ENCODE peak calls at places on chromosomes 3 and 15, in ten cellular contexts. T, N, O, B, V, K, L, D, I and G are unnamed samples.

GRCh38 chr3:180421221-180421620 is 180.7 kb upstream of the TTC14 start:
- DNase-seq in T (no peak), N (no peak), O (no peak), B (no peak), V (peak), K (no peak), L (no peak), D (no peak), I (no peak), G (no peak)

GRCh38 chr3:116288480-116288879 is 156.8 kb downstream of the LSAMP start:
- DNase-seq in T (no peak), N (peak), O (no peak), B (no peak), V (no peak), K (no peak), L (peak), D (no peak), I (no peak), G (no peak)

GRCh38 chr3:51706021-51706485 is 815 bp upstream of the GRM2 start:
- DNase-seq in T (no peak), N (no peak), O (no peak), B (no peak), V (no peak), K (no peak), L (no peak), D (peak), I (peak), G (no peak)

GRCh38 chr3:63945558-63946096 is 33.4 kb upstream of the SCAANT1 start:
- DNase-seq in T (no peak), N (peak), O (no peak), B (no peak), V (no peak), K (no peak), L (no peak), D (no peak), I (no peak), G (no peak)

GRCh38 chr3:160412477-160412876 is 13.0 kb downstream of the SMC4 start:
- DNase-seq in T (no peak), N (no peak), O (no peak), B (no peak), V (no peak), K (no peak), L (no peak), D (no peak), I (no peak), G (no peak)

GRCh38 chr15:53811530-53811929 is 52.1 kb upstream of the WDR72 start:
- DNase-seq in T (no peak), N (no peak), O (no peak), B (no peak), V (no peak), K (no peak), L (no peak), D (no peak), I (no peak), G (no peak)

GRCh38 chr3:6287063-6287462 is 573.9 kb upstream of the GRM7 start:
- DNase-seq in T (no peak), N (peak), O (no peak), B (no peak), V (no peak), K (no peak), L (no peak), D (no peak), I (no peak), G (no peak)

GRCh38 chr15:69576948-69577351 is 124.3 kb downstream of the RPLP1 start:
- DNase-seq in T (no peak), N (no peak), O (no peak), B (no peak), V (no peak), K (no peak), L (no peak), D (no peak), I (no peak), G (no peak)

GRCh38 chr3:173465898-173466678 is 68.5 kb downstream of the NLGN1 start:
- DNase-seq in T (no peak), N (no peak), O (no peak), B (no peak), V (no peak), K (no peak), L (no peak), D (no peak), I (no peak), G (no peak)

GRCh38 chr15:66741646-66742045 is 39.6 kb downstream of the SMAD6 start:
- DNase-seq in T (no peak), N (no peak), O (peak), B (no peak), V (no peak), K (no peak), L (no peak), D (no peak), I (no peak), G (no peak)

GRCh38 chr15:66742286-66742685 is 40.2 kb downstream of the SMAD6 start:
- DNase-seq in T (no peak), N (no peak), O (peak), B (no peak), V (no peak), K (no peak), L (no peak), D (no peak), I (no peak), G (no peak)

GRCh38 chr15:66738595-66738994 is 36.6 kb downstream of the SMAD6 start:
- DNase-seq in T (no peak), N (no peak), O (peak), B (no peak), V (no peak), K (no peak), L (no peak), D (no peak), I (no peak), G (no peak)

GRCh38 chr15:66739287-66739686 is 37.3 kb downstream of the SMAD6 start:
- DNase-seq in T (no peak), N (no peak), O (peak), B (no peak), V (no peak), K (no peak), L (no peak), D (no peak), I (no peak), G (no peak)

DNA sequence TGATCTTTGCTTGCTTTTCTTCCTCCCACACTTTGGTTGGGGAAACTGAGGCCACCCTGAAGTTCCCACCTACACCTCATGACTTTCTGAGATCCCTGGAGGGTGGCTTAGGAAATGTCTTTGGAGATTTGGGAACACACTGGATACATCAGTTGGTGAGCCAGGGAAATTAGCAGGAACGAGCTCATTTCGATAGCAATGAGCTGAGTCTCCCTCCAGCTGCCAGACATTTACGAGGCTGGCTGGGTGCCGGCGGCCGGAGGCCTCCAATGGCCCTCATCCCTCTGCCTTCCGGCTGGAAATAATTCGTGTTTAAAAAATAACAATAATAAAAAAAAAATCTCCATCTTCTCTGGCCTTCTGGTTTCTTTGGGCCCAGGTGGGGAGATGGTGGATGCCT is 38.8 kb downstream of the SMAD6 start:
- DNase-seq in T (peak), N (no peak), O (peak), B (no peak), V (no peak), K (no peak), L (no peak), D (peak), I (peak), G (no peak)
- H3K27ac ChIP-seq in T (no peak), N (peak), O (peak), B (peak), V (no peak), K (no peak), L (no peak), D (peak), I (peak), G (no peak)

GRCh38 chr3:188255190-188255589 is 101.2 kb downstream of the LPP start:
- DNase-seq in T (no peak), N (no peak), O (no peak), B (no peak), V (no peak), K (no peak), L (no peak), D (no peak), I (no peak), G (no peak)

GRCh38 chr3:188256764-188257163 is 102.8 kb downstream of the LPP start:
- DNase-seq in T (no peak), N (no peak), O (no peak), B (no peak), V (no peak), K (no peak), L (no peak), D (no peak), I (no peak), G (no peak)

GRCh38 chr3:188259611-188260010 is 105.7 kb downstream of the LPP start:
- DNase-seq in T (no peak), N (no peak), O (no peak), B (no peak), V (no peak), K (no peak), L (no peak), D (no peak), I (no peak), G (no peak)

GRCh38 chr3:188259191-188259590 is 105.2 kb downstream of the LPP start:
- DNase-seq in T (no peak), N (no peak), O (no peak), B (no peak), V (no peak), K (no peak), L (no peak), D (no peak), I (no peak), G (no peak)

GRCh38 chr3:188257384-188257961 is 103.5 kb downstream of the LPP start:
- DNase-seq in T (no peak), N (no peak), O (no peak), B (no peak), V (no peak), K (no peak), L (no peak), D (no peak), I (no peak), G (no peak)
- H3K27ac ChIP-seq in T (peak), N (no peak), O (peak), B (peak), V (no peak), K (no peak), L (no peak), D (peak), I (peak), G (no peak)

GRCh38 chr3:126187920-126188319 is 7.5 kb upstream of the ALDH1L1 start:
- DNase-seq in T (no peak), N (no peak), O (no peak), B (no peak), V (no peak), K (no peak), L (no peak), D (no peak), I (no peak), G (no peak)
- H3K27ac ChIP-seq in T (no peak), N (no peak), O (no peak), B (no peak), V (no peak), K (no peak), L (no peak), D (no peak), I (no peak), G (no peak)

GRCh38 chr15:90044916-90045371 is 43.8 kb downstream of the ZNF710 start:
- DNase-seq in T (no peak), N (no peak), O (no peak), B (no peak), V (no peak), K (no peak), L (no peak), D (no peak), I (no peak), G (no peak)

GRCh38 chr15:90042766-90043525 is 41.8 kb downstream of the ZNF710 start:
- DNase-seq in T (no peak), N (no peak), O (no peak), B (no peak), V (no peak), K (no peak), L (no peak), D (no peak), I (no peak), G (no peak)

GRCh38 chr15:90046289-90046688 is 45.2 kb downstream of the ZNF710 start:
- DNase-seq in T (no peak), N (no peak), O (no peak), B (no peak), V (no peak), K (no peak), L (no peak), D (no peak), I (no peak), G (no peak)

GRCh38 chr15:90044191-90044590 is 43.1 kb downstream of the ZNF710 start:
- DNase-seq in T (no peak), N (no peak), O (no peak), B (no peak), V (no peak), K (no peak), L (no peak), D (no peak), I (no peak), G (no peak)

DNA sequence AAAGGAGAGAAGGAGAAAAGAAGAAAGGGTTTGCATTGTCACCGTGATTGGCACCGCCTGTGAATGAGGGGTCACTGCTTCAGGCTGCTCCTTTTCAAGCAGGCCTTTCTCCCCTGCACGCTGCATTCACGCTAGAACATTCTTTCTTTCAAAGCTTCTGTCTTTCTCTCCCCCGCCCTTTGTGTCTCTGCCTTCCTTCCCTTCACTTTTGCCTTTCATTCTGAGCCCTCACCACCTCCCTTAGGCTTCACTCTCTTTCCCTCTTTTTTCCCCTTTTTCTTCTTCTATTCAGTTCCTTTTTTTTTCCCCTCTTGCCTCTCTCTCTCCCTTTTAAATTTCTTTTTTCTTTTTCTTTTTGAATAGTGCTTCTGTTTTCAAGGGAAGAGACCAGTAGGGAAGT is 42.5 kb downstream of the ZNF710 start:
- DNase-seq in T (no peak), N (no peak), O (no peak), B (no peak), V (no peak), K (no peak), L (no peak), D (no peak), I (no peak), G (no peak)
- H3K27ac ChIP-seq in T (peak), N (no peak), O (no peak), B (no peak), V (peak), K (peak), L (no peak), D (no peak), I (no peak), G (no peak)

GRCh38 chr15:64642875-64643274 is 132.5 kb downstream of the RBPMS2 start:
- DNase-seq in T (no peak), N (no peak), O (no peak), B (no peak), V (no peak), K (no peak), L (no peak), D (no peak), I (no peak), G (no peak)
- H3K27ac ChIP-seq in T (no peak), N (no peak), O (no peak), B (no peak), V (no peak), K (peak), L (no peak), D (no peak), I (no peak), G (no peak)

GRCh38 chr15:84784262-84784661 is 32.9 kb upstream of the ALPK3 start:
- DNase-seq in T (no peak), N (no peak), O (peak), B (no peak), V (no peak), K (no peak), L (no peak), D (no peak), I (no peak), G (no peak)
- H3K27ac ChIP-seq in T (peak), N (no peak), O (no peak), B (no peak), V (no peak), K (no peak), L (no peak), D (no peak), I (no peak), G (no peak)

DNA sequence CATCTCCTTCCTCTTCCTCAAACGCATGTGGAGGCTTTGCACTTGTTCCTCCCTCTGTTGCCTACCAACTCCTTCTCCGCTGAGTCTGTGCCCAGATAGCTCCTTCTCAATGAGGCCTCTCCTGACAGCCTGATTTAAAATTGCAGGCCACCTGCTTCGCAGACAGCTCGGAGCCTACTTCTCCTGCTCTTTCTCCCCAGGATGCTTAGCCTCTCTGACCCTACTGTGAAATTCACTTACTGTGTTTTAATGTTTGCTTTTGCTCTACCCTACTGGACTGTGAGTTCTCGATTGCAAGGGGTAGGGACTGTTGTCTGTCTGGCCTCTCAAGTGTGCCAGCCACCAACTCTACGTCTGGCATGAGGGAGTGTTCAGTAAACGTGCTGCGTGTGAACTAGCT is 83.4 kb downstream of the EEFSEC start:
- DNase-seq in T (no peak), N (no peak), O (no peak), B (no peak), V (no peak), K (no peak), L (no peak), D (no peak), I (no peak), G (no peak)
- H3K27ac ChIP-seq in T (no peak), N (no peak), O (no peak), B (no peak), V (no peak), K (no peak), L (no peak), D (no peak), I (no peak), G (no peak)